ENCODE peak calls at places on chromosomes 16 and 17, in eight cellular contexts. X is SK-N-SH, U is A549, Y is HepG2, R is endothelial cell of umbilical vein, J is K562, C is H1, L is GM12878. N is an unnamed sample.

GRCh38 chr17:28726396-28726911 is 421 bp upstream of the TLCD1 start:
- DNase-seq in X (no peak), U (peak), Y (peak), R (no peak), J (peak), C (no peak), L (no peak), N (peak)

GRCh38 chr17:37828313-37829124 is 83.7 kb upstream of the HNF1B start:
- DNase-seq in X (no peak), U (peak), Y (no peak), R (peak), J (peak), C (no peak), L (no peak), N (no peak)

GRCh38 chr17:48463531-48463930 is 33.5 kb upstream of the SKAP1 start:
- DNase-seq in X (no peak), U (no peak), Y (no peak), R (no peak), J (no peak), C (no peak), L (no peak), N (no peak)

GRCh38 chr16:86509759-86510464 is 415 bp upstream of the FOXF1 start:
- DNase-seq in X (no peak), U (no peak), Y (no peak), R (peak), J (no peak), C (peak), L (no peak), N (no peak)

GRCh38 chr16:50224297-50224696 is 42.1 kb upstream of the ADCY7 start:
- DNase-seq in X (no peak), U (no peak), Y (no peak), R (no peak), J (no peak), C (no peak), L (no peak), N (no peak)

GRCh38 chr16:2365895-2366294 is 25.4 kb upstream of the ABCA3 start:
- DNase-seq in X (no peak), U (no peak), Y (no peak), R (peak), J (no peak), C (no peak), L (no peak), N (no peak)

GRCh38 chr16:49594706-49595534 is 221.3 kb downstream of the C16orf78 start:
- DNase-seq in X (peak), U (no peak), Y (no peak), R (no peak), J (no peak), C (peak), L (no peak), N (no peak)

GRCh38 chr17:18117974-18118632 is 9.5 kb downstream of the MYO15A start:
- DNase-seq in X (no peak), U (no peak), Y (no peak), R (no peak), J (no peak), C (no peak), L (no peak), N (no peak)

GRCh38 chr16:24826817-24827566 is 18.8 kb upstream of the SLC5A11 start:
- DNase-seq in X (no peak), U (no peak), Y (no peak), R (no peak), J (no peak), C (no peak), L (no peak), N (no peak)

GRCh38 chr16:30381351-30382041 is 865 bp downstream of the SEPTIN1 start:
- DNase-seq in X (no peak), U (no peak), Y (no peak), R (no peak), J (peak), C (no peak), L (no peak), N (no peak)

GRCh38 chr17:21090889-21091618 is 35.7 kb upstream of the DHRS7B start:
- DNase-seq in X (no peak), U (no peak), Y (no peak), R (no peak), J (peak), C (no peak), L (no peak), N (no peak)

GRCh38 chr17:79750650-79751545 is 20.2 kb downstream of the ENPP7 start:
- DNase-seq in X (no peak), U (peak), Y (no peak), R (no peak), J (no peak), C (no peak), L (no peak), N (no peak)

GRCh38 chr17:79747508-79748295 is 17.0 kb downstream of the ENPP7 start:
- DNase-seq in X (peak), U (no peak), Y (no peak), R (no peak), J (no peak), C (no peak), L (no peak), N (no peak)

GRCh38 chr17:79749958-79750357 is 19.2 kb downstream of the ENPP7 start:
- DNase-seq in X (no peak), U (no peak), Y (no peak), R (no peak), J (peak), C (no peak), L (no peak), N (no peak)

GRCh38 chr17:79748296-79749099 is 17.8 kb downstream of the ENPP7 start:
- DNase-seq in X (peak), U (no peak), Y (no peak), R (no peak), J (no peak), C (peak), L (no peak), N (no peak)

DNA sequence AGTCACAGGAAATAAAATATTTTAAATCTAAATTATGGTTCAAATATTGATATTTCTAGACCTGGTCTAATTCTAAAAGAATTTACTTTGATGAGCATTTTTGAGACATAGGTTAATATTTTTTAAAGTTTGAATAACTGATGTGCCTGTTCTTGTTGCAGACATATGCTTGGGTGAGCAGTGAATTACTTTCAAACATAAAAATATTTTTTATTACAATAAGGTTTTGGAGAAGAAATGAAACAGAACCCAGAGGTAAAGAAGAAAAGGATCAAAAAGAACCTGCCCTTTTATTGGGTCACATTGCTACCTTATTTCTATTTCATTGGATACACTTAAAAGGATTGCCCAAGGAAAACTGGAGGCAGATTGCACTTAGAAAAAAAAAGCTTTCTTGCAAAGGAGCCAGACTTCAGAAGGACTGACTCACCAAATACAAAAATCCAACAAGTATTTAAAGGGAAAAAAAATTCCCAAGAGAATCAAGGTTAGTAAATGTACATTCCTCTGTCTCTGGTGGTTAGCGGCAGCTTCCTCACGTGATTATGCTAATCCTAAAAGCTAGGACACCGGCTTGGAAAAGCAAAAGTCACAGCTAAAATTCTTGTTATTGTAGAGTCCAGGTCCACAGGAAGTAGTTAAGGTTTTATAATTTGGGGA is 18.5 kb downstream of the ENPP7 start:
- DNase-seq in X (no peak), U (peak), Y (no peak), R (no peak), J (no peak), C (no peak), L (no peak), N (no peak)
- H3K4me2 ChIP-seq in X (no peak), U (peak), Y (no peak), R (no peak), J (peak), C (no peak), L (no peak), N (no peak)

GRCh38 chr17:17042381-17042736 is at the start of gene MPRIP:
- DNase-seq in X (no peak), U (no peak), Y (no peak), R (no peak), J (no peak), C (no peak), L (no peak), N (no peak)
- H3K27ac ChIP-seq in X (peak), U (peak), Y (peak), R (peak), J (peak), C (no peak), L (peak), N (peak)

GRCh38 chr16:77273815-77274214 is 74.6 kb downstream of the SYCE1L start:
- DNase-seq in X (no peak), U (no peak), Y (no peak), R (no peak), J (no peak), C (no peak), L (no peak), N (no peak)
- TF ChIP-seq MAX in X (no peak), U (no peak), Y (no peak), R (no peak), J (no peak), C (no peak), L (no peak), N (no peak)

GRCh38 chr17:76581515-76581914 is 4.1 kb downstream of the ST6GALNAC2 start:
- DNase-seq in X (no peak), U (no peak), Y (no peak), R (no peak), J (no peak), C (no peak), L (no peak), N (no peak)
- H3K4me2 ChIP-seq in X (no peak), U (no peak), Y (no peak), R (no peak), J (no peak), C (no peak), L (peak), N (no peak)

GRCh38 chr16:8951447-8952280 is 12.0 kb downstream of the USP7 start:
- DNase-seq in X (no peak), U (no peak), Y (no peak), R (no peak), J (no peak), C (no peak), L (no peak), N (no peak)
- H3K27ac ChIP-seq in X (no peak), U (no peak), Y (peak), R (no peak), J (no peak), C (no peak), L (peak), N (no peak)

DNA sequence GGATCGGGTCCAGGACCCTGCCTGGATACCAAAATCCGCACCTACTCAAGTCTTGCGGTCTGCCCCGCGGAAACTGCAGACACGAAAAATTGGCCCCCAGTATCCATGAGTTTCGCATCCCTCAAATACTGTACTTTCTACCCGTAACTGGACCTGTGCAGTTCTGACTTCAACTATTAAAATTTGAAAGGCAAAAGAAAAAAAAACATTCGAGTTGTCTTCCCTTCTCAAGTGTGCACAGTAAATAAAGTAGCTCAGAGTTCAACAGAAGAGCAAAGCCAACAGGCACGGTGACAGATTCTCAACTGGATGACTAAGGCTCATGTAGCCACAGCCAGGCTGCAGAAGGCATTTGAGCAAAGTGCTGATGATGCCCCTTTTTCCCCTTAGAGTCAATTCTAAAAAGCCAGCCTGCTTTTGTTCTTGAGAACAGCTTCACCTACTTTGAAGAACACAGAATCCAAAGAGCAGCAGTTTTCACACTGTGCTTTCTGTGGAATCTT is 32.5 kb downstream of the MARF1 start:
- DNase-seq in X (no peak), U (no peak), Y (peak), R (no peak), J (no peak), C (no peak), L (no peak), N (no peak)
- TF ChIP-seq MAX in X (no peak), U (no peak), Y (peak), R (no peak), J (no peak), C (no peak), L (no peak), N (no peak)

DNA sequence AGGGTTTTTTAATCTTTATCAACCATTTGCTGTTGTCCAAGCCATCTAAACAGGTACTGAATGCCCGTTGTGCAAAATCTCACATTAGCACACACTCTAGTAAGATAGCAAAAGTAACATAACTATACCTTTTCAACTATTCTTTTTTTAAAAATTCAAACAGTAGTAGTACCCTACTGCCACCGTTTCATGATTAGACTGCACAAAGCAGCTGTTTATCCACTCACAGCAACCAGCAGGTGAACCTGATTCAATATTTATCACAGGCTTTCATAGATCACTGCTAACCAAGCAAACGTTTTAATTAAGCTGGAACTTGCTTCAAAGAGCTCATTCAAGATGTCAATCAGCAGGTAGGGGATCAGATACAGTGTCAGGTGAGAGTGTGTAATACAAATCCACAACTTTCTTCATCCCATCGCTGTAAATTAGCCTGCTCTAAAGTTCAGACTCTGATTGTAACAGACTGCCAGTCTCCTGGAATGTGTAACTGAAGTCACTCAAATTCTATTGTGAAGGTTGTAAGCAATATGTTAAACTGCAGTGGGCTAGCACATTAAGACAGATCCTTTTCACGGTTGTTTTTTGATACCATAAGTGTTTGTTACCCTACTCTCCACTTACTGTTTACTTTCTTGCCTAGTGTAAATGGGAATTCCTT is 47.3 kb downstream of the BRIP1 start:
- DNase-seq in X (no peak), U (no peak), Y (no peak), R (no peak), J (no peak), C (no peak), L (no peak), N (no peak)
- H3K4me2 ChIP-seq in X (no peak), U (no peak), Y (no peak), R (no peak), J (no peak), C (no peak), L (peak), N (no peak)

GRCh38 chr17:47254403-47254943 is 846 bp downstream of the ITGB3 start:
- DNase-seq in X (peak), U (no peak), Y (no peak), R (no peak), J (no peak), C (no peak), L (no peak), N (no peak)

GRCh38 chr17:47252766-47253512 is 688 bp upstream of the ITGB3 start:
- DNase-seq in X (no peak), U (no peak), Y (no peak), R (no peak), J (no peak), C (no peak), L (no peak), N (no peak)

GRCh38 chr17:47252209-47252608 is 1.4 kb upstream of the ITGB3 start:
- DNase-seq in X (no peak), U (no peak), Y (peak), R (no peak), J (no peak), C (no peak), L (no peak), N (no peak)

GRCh38 chr17:47251421-47251940 is 2.1 kb upstream of the ITGB3 start:
- DNase-seq in X (no peak), U (no peak), Y (no peak), R (no peak), J (no peak), C (no peak), L (no peak), N (no peak)

GRCh38 chr17:47253541-47254402 is at the start of gene ITGB3:
- DNase-seq in X (peak), U (peak), Y (peak), R (peak), J (peak), C (peak), L (no peak), N (peak)
- H3K27ac ChIP-seq in X (peak), U (peak), Y (peak), R (peak), J (peak), C (no peak), L (no peak), N (no peak)

GRCh38 chr16:19685176-19685575 is 32.9 kb downstream of the KNOP1 start:
- DNase-seq in X (no peak), U (no peak), Y (no peak), R (no peak), J (no peak), C (no peak), L (no peak), N (no peak)

GRCh38 chr16:19678804-19679203 is 39.2 kb downstream of the KNOP1 start:
- DNase-seq in X (no peak), U (no peak), Y (no peak), R (no peak), J (no peak), C (no peak), L (no peak), N (no peak)

GRCh38 chr16:19683453-19684236 is 34.4 kb downstream of the KNOP1 start:
- DNase-seq in X (no peak), U (no peak), Y (no peak), R (no peak), J (no peak), C (no peak), L (no peak), N (no peak)

GRCh38 chr16:19680972-19681371 is 37.1 kb downstream of the KNOP1 start:
- DNase-seq in X (no peak), U (no peak), Y (no peak), R (no peak), J (no peak), C (peak), L (no peak), N (no peak)

DNA sequence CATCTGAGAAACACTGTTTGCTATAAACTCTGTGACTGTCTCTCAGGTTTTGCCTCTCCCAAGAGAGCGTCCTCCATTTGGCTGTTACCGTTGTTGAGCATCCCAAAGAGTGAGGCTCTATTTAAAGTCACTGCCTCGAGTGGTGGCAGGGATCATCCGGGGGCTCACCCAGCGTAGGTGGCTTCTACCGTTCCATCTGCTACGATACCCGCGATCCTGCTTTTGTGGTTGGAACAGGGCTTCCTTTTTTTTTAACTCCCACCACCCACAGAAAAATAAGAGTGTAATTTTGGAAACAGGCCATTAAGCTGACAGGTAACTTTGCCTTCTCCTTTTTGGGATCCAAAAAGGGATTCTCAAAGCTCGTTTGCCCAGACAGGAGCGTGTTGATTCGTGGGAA is 36.4 kb downstream of the KNOP1 start:
- DNase-seq in X (no peak), U (no peak), Y (no peak), R (no peak), J (no peak), C (no peak), L (no peak), N (no peak)
- TF ChIP-seq MAX in X (no peak), U (no peak), Y (no peak), R (no peak), J (no peak), C (no peak), L (no peak), N (no peak)

DNA sequence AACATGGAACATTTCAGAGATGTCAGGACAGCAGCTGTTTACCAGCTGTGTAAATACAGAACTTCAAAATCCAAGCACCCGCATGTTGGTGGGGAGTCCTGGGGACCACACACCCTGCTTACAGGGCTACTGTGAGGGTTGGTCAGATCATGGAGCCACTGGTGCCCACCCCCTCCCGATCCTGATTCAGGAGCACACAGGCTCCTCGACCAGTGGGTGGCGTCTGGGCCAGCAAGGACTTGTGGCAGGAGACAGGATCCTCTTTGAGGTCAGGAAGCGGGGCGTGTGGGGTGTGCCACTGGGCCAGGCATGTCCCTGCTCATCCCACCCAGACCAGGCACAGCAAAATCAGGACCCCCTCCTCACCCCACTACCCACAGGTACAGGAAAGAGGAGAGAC is 83.6 kb downstream of the SDK2 start:
- DNase-seq in X (peak), U (peak), Y (peak), R (no peak), J (no peak), C (no peak), L (no peak), N (peak)
- H3K4me2 ChIP-seq in X (no peak), U (no peak), Y (no peak), R (no peak), J (no peak), C (no peak), L (no peak), N (no peak)

N was measured in HCT116.